ENCODE peak calls at places on chromosomes 1 and 21, in seven cellular contexts. Q, W, S, Z, N, C and J are unnamed samples.
A peak's percentile ranks its signal among the peaks of the same experiment; 100 is the strongest.

GRCh38 chr1:211482306-211482705 is 9.7 kb downstream of the RD3 start:
- DNase-seq in Z (no peak), Q (peak; percentile 35), N (no peak), C (no peak), S (no peak), W (peak; percentile 8), J (no peak)

GRCh38 chr1:55204997-55205396 is 10.2 kb downstream of the USP24 start:
- DNase-seq in N (no peak), Q (no peak), Z (no peak), S (no peak), C (no peak), W (no peak), J (no peak)

GRCh38 chr21:16587141-16587570 is 857.4 kb downstream of the USP25 start:
- DNase-seq in C (no peak), W (no peak), N (no peak), S (peak; percentile 66), Z (no peak), Q (no peak), J (no peak)

GRCh38 chr1:12177999-12178441 is 11.2 kb downstream of the TNFRSF1B start:
- DNase-seq in C (peak; percentile 58), N (peak; percentile 35), W (no peak), Z (no peak), S (peak; percentile 82), Q (no peak), J (no peak)

GRCh38 chr1:167136191-167136614 is 42.3 kb downstream of the STYXL2 start:
- DNase-seq in N (no peak), S (no peak), W (no peak), C (peak; percentile 79), Z (no peak), Q (no peak), J (no peak)

GRCh38 chr1:208177656-208178055 is 66.5 kb downstream of the PLXNA2 start:
- DNase-seq in Q (no peak), N (no peak), Z (no peak), S (no peak), C (peak; percentile 63), W (no peak), J (no peak)

GRCh38 chr21:44263768-44264167 is 2.1 kb upstream of the DNMT3L start:
- DNase-seq in W (peak; percentile 40), Q (no peak), C (no peak), S (no peak), N (no peak), Z (no peak), J (peak; percentile 36)

GRCh38 chr21:36698160-36699025 is 522 bp upstream of the SIM2 start:
- DNase-seq in N (peak; percentile 26), Z (no peak), S (peak; percentile 64), W (no peak), Q (no peak), C (peak; percentile 66), J (no peak)